ENCODE peak calls at places on chromosomes 5 and 9, in eight cellular contexts. C is glutamatergic neuron, W is kidney, N is cardiac fibroblast, I is NB4, U is foreskin fibroblast, P is fibroblast of lung, V is endothelial cell. G is an unnamed sample.

GRCh38 chr9:32703635-32704034 is 68.2 kb upstream of the TAF1L start:
- DNase-seq in C (no peak), W (no peak), N (no peak), I (peak; percentile 46), U (no peak), P (no peak), V (no peak), G (no peak)

GRCh38 chr9:14277202-14277601 is 36.7 kb downstream of the NFIB start:
- DNase-seq in C (no peak), W (no peak), N (peak; percentile 89), I (no peak), U (peak; percentile 58), P (peak; percentile 92), V (no peak), G (peak; percentile 52)

GRCh38 chr5:83745821-83746220 is 25.2 kb upstream of the HAPLN1 start:
- DNase-seq in C (no peak), W (no peak), N (peak; percentile 6), I (no peak), U (no peak), P (peak; percentile 49), V (no peak), G (no peak)

GRCh38 chr9:107214915-107215314 is 68.2 kb upstream of the RAD23B start:
- DNase-seq in C (no peak), W (no peak), N (peak; percentile 56), I (no peak), U (no peak), P (peak; percentile 65), V (no peak), G (no peak)

GRCh38 chr5:37869221-37869620 is 29.4 kb upstream of the GDNF start:
- DNase-seq in C (no peak), W (no peak), N (peak; percentile 52), I (no peak), U (peak; percentile 60), P (no peak), V (no peak), G (no peak)

GRCh38 chr5:129670944-129671343 is 77.0 kb upstream of the MINAR2 start:
- DNase-seq in C (no peak), W (no peak), N (peak; percentile 88), I (no peak), U (peak; percentile 66), P (peak; percentile 76), V (no peak), G (no peak)

GRCh38 chr5:5332287-5332686 is 90.2 kb upstream of the ICE1 start:
- DNase-seq in C (no peak), W (no peak), N (no peak), I (no peak), U (no peak), P (no peak), V (no peak), G (no peak)

GRCh38 chr5:2658421-2658820 is 93.1 kb downstream of the IRX2 start:
- DNase-seq in C (no peak), W (no peak), N (no peak), I (no peak), U (no peak), P (peak; percentile 95), V (no peak), G (no peak)

GRCh38 chr9:105280730-105281129 is 36.3 kb downstream of the SLC44A1 start:
- DNase-seq in C (no peak), W (no peak), N (peak; percentile 84), I (no peak), U (peak; percentile 67), P (peak; percentile 66), V (no peak), G (no peak)

GRCh38 chr5:135174315-135175096 is 140.5 kb upstream of the PITX1 start:
- DNase-seq in C (no peak), W (no peak), N (peak; percentile 12), I (peak; percentile 30), U (no peak), P (no peak), V (no peak), G (no peak)

GRCh38 chr5:144201578-144201977 is 30.9 kb downstream of the KCTD16 start:
- DNase-seq in C (no peak), W (no peak), N (no peak), I (no peak), U (no peak), P (no peak), V (no peak), G (no peak)

GRCh38 chr5:157924931-157925729 is 66.2 kb upstream of the CLINT1 start:
- DNase-seq in C (no peak), W (no peak), N (peak; percentile 21), I (no peak), U (no peak), P (no peak), V (no peak), G (no peak)

GRCh38 chr5:11329676-11330075 is 568.6 kb upstream of the DAP start:
- DNase-seq in C (no peak), W (no peak), N (no peak), I (no peak), U (no peak), P (no peak), V (no peak), G (no peak)

GRCh38 chr5:11335881-11336760 is 568.1 kb downstream of the CTNND2 start:
- DNase-seq in C (no peak), W (no peak), N (no peak), I (no peak), U (no peak), P (no peak), V (no peak), G (no peak)

GRCh38 chr5:11334404-11334803 is 569.8 kb downstream of the CTNND2 start:
- DNase-seq in C (no peak), W (no peak), N (no peak), I (no peak), U (no peak), P (no peak), V (no peak), G (no peak)
- TF ChIP-seq CTCF in C (no peak), W (no peak), N (no peak), I (no peak), U (no peak), P (no peak), V (no peak), G (no peak)

DNA sequence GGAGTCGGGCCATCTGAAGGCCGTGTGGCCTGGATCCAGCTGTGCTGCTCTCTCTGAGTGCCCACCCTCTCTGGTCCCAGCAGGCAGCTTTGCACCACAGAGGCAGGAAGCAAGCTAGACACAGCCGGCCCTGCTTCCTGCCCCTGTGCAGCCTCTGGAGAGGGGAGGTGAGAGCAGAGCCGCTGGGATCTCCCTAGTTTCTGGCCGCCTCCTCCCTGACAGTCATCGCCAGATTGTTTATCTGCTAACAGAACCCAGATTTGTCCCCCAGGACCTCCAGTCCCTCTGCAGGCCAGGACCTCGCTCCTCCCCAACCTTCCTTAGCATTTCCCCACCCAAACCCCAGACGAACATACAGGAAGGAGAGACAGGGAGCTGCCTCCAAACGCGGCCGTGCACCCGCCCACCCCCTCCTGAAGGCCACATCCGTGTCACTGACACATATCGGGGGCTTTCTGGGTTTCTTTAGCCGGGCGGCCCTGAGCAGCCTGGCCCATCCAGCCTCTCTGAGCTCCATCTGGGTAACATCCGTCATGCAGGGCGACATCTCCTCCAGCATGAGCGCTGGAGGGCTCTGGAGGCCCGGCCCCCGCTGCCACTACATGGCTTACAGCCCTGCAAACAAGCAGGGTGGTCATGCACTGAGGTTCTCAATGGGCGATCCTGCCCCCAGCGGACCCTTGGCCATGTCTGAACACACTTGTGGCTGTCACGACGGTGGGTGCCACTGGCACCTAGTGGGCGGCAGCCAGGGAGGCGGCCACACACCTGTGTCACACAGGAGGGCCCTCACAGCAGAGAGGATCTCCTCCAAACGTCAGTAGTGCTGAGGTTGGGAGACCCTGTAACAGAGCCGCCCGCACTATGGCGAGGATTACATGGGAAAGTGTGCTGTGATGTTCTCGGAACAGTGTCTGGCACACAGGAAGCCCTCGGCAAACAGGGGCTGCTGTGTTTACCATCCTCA is 47.6 kb downstream of the DBH start:
- DNase-seq in C (peak; percentile 46), W (peak; percentile 82), N (peak; percentile 61), I (no peak), U (no peak), P (peak; percentile 18), V (peak; percentile 40), G (peak; percentile 39)
- TF ChIP-seq CTCF in C (no peak), W (no peak), N (peak; percentile 4), I (no peak), U (no peak), P (no peak), V (no peak), G (peak; percentile 9)

GRCh38 chr5:86964889-86965288 is 302.8 kb upstream of the RASA1 start:
- DNase-seq in C (no peak), W (no peak), N (no peak), I (no peak), U (no peak), P (no peak), V (no peak), G (no peak)

GRCh38 chr5:86971034-86971511 is 296.6 kb upstream of the RASA1 start:
- DNase-seq in C (no peak), W (no peak), N (peak; percentile 42), I (peak; percentile 31), U (peak; percentile 7), P (peak; percentile 27), V (no peak), G (no peak)

DNA sequence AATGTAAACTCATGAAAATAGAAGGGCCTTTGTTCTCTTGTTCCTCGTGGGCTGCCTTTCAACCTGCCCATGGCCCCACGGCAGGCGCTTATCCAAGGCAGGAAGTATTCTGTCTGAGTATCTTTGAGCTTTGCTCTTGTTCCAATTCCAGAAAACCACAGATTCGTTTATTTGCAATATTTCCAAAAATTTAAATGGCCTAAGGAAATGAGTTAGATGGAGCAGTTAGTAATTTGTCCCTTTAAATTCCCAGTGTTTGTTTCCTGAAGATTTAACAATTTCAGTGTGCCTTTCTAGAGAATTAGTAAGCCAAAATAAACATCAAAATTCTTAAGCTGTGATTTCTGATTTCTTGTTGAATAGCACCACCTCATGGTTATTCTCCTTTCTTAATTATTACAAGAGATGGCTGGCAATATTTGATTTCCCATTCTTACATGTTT is 299.4 kb upstream of the RASA1 start:
- DNase-seq in C (no peak), W (no peak), N (peak; percentile 75), I (peak; percentile 35), U (peak; percentile 15), P (peak; percentile 80), V (peak; percentile 9), G (no peak)
- TF ChIP-seq CTCF in C (peak; percentile 42), W (peak; percentile 21), N (peak; percentile 24), I (no peak), U (peak; percentile 23), P (peak; percentile 26), V (peak; percentile 44), G (peak; percentile 51)

GRCh38 chr5:137054335-137054734 is 444.8 kb downstream of the SPOCK1 start:
- DNase-seq in C (no peak), W (no peak), N (no peak), I (no peak), U (no peak), P (no peak), V (no peak), G (no peak)

GRCh38 chr5:137055271-137055872 is 443.8 kb downstream of the SPOCK1 start:
- DNase-seq in C (no peak), W (no peak), N (peak; percentile 31), I (no peak), U (no peak), P (no peak), V (no peak), G (no peak)

GRCh38 chr5:137056676-137057075 is 442.4 kb downstream of the SPOCK1 start:
- DNase-seq in C (no peak), W (no peak), N (no peak), I (no peak), U (no peak), P (no peak), V (no peak), G (no peak)

GRCh38 chr5:137054792-137055191 is 444.3 kb downstream of the SPOCK1 start:
- DNase-seq in C (no peak), W (no peak), N (no peak), I (no peak), U (no peak), P (no peak), V (no peak), G (no peak)

GRCh38 chr5:137051165-137051564 is 448.0 kb downstream of the SPOCK1 start:
- DNase-seq in C (no peak), W (no peak), N (peak; percentile 45), I (no peak), U (peak; percentile 4), P (no peak), V (no peak), G (no peak)
- TF ChIP-seq CTCF in C (no peak), W (no peak), N (peak; percentile 30), I (peak; percentile 7), U (peak; percentile 15), P (no peak), V (no peak), G (peak; percentile 29)

G was measured in adrenal gland.